ENCODE peak calls at places on chromosomes 2 and 18, in nine cellular contexts. J, G, X, O, E, U, V, T and H are unnamed samples.

GRCh38 chr2:202373490-202373889 is 2.6 kb upstream of the BMPR2 start:
- DNase-seq in J (peak; percentile 63), G (no peak), X (no peak), O (no peak), E (peak; percentile 54), U (no peak), V (no peak), T (peak; percentile 7), H (peak; percentile 65)

GRCh38 chr18:3265564-3266033 is 3.7 kb downstream of the MYL12B start:
- DNase-seq in J (peak; percentile 67), G (no peak), X (no peak), O (no peak), E (peak; percentile 53), U (no peak), V (no peak), T (peak; percentile 45), H (no peak)

GRCh38 chr18:59220164-59220783 is 316 bp downstream of the GRP start:
- DNase-seq in J (no peak), G (no peak), X (no peak), O (peak; percentile 3), E (no peak), U (no peak), V (no peak), T (no peak), H (no peak)

GRCh38 chr18:41761329-41762028 is 193.6 kb upstream of the PIK3C3 start:
- DNase-seq in J (peak; percentile 90), G (no peak), X (no peak), O (peak; percentile 80), E (peak; percentile 90), U (no peak), V (no peak), T (peak; percentile 80), H (no peak)

GRCh38 chr2:32495139-32495538 is 132.7 kb upstream of the TTC27 start:
- DNase-seq in J (peak; percentile 71), G (no peak), X (no peak), O (peak; percentile 36), E (no peak), U (no peak), V (no peak), T (peak; percentile 67), H (no peak)

GRCh38 chr2:38496927-38497669 is 105.6 kb downstream of the HNRNPLL start:
- DNase-seq in J (no peak), G (no peak), X (peak; percentile 96), O (no peak), E (no peak), U (no peak), V (no peak), T (no peak), H (no peak)

GRCh38 chr2:76985387-76986136 is 536.6 kb downstream of the LRRTM4 start:
- DNase-seq in J (no peak), G (no peak), X (no peak), O (no peak), E (no peak), U (no peak), V (no peak), T (no peak), H (no peak)

GRCh38 chr18:28113271-28114023 is 63.5 kb downstream of the CDH2 start:
- DNase-seq in J (no peak), G (no peak), X (no peak), O (peak; percentile 15), E (no peak), U (no peak), V (no peak), T (peak; percentile 29), H (no peak)

GRCh38 chr2:17107875-17108274 is 410.4 kb downstream of the RAD51AP2 start:
- DNase-seq in J (no peak), G (no peak), X (no peak), O (no peak), E (no peak), U (no peak), V (no peak), T (no peak), H (no peak)

GRCh38 chr2:179239194-179239593 is 25.4 kb downstream of the SESTD1 start:
- DNase-seq in J (peak; percentile 54), G (no peak), X (no peak), O (peak; percentile 79), E (no peak), U (no peak), V (no peak), T (peak; percentile 48), H (no peak)

GRCh38 chr2:23493849-23494248 is 108.9 kb downstream of the KLHL29 start:
- DNase-seq in J (no peak), G (no peak), X (no peak), O (no peak), E (no peak), U (no peak), V (no peak), T (no peak), H (no peak)

GRCh38 chr2:164570475-164570874 is 50.8 kb downstream of the GRB14 start:
- DNase-seq in J (no peak), G (no peak), X (no peak), O (no peak), E (no peak), U (no peak), V (no peak), T (no peak), H (no peak)

GRCh38 chr18:36389811-36390581 is 92.5 kb downstream of the FHOD3 start:
- DNase-seq in J (no peak), G (no peak), X (peak; percentile 68), O (no peak), E (no peak), U (no peak), V (no peak), T (no peak), H (no peak)

GRCh38 chr2:133532919-133533318 is 35.3 kb downstream of the NCKAP5 start:
- DNase-seq in J (peak; percentile 75), G (no peak), X (no peak), O (peak; percentile 55), E (peak; percentile 6), U (no peak), V (no peak), T (no peak), H (no peak)

GRCh38 chr2:189265696-189266320 is 86.2 kb upstream of the COL5A2 start:
- DNase-seq in J (peak; percentile 48), G (no peak), X (no peak), O (no peak), E (no peak), U (no peak), V (no peak), T (no peak), H (no peak)

GRCh38 chr2:160157861-160158813 is 41.9 kb downstream of the ITGB6 start:
- DNase-seq in J (peak; percentile 72), G (no peak), X (no peak), O (peak; percentile 32), E (peak; percentile 85), U (no peak), V (no peak), T (peak; percentile 64), H (no peak)

GRCh38 chr18:54388203-54389142 is 30.8 kb downstream of the C18orf54 start:
- DNase-seq in J (peak; percentile 88), G (no peak), X (no peak), O (peak; percentile 90), E (peak; percentile 84), U (no peak), V (peak; percentile 77), T (peak; percentile 91), H (no peak)

GRCh38 chr2:150133623-150134022 is 353.8 kb downstream of the RND3 start:
- DNase-seq in J (peak; percentile 97), G (no peak), X (no peak), O (peak; percentile 91), E (peak; percentile 93), U (no peak), V (peak; percentile 83), T (peak; percentile 91), H (no peak)

GRCh38 chr2:216603010-216603883 is 30.0 kb upstream of the IGFBP2 start:
- DNase-seq in J (no peak), G (no peak), X (no peak), O (no peak), E (no peak), U (no peak), V (no peak), T (peak; percentile 10), H (no peak)

DNA sequence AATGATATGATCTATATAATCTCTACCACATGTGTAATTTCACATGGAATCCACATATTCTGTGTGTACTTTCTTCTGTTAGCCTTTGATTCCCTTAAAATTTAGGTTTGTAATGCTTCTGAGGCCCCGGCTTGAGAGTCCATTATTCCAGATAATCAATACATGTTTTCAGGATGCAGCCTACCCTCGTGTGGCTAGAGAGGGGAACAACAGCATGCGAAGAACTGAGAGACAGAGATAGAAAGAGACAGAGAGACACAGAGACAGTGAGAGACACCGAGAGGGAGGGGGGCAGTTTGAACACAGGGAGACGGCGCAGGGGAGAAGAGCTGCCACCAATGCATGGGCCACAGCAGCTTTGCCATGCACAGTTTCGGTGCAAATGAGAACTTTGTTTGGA is 185.4 kb downstream of the SNTG2 start:
- DNase-seq in J (no peak), G (no peak), X (no peak), O (no peak), E (no peak), U (no peak), V (no peak), T (peak; percentile 50), H (no peak)
- TF ChIP-seq CTCF in J (no peak), G (peak; percentile 61), X (no peak), O (peak; percentile 40), E (no peak), U (no peak), V (no peak), T (peak; percentile 75), H (peak; percentile 46)

GRCh38 chr2:28392297-28393114 is at the start of gene FOSL2:
- DNase-seq in J (peak; percentile 100), G (peak; percentile 69), X (peak; percentile 98), O (peak; percentile 100), E (peak; percentile 100), U (peak; percentile 97), V (peak; percentile 98), T (peak; percentile 100), H (peak; percentile 98)
- TF ChIP-seq CTCF in J (no peak), G (peak; percentile 33), X (peak; percentile 1), O (no peak), E (no peak), U (no peak), V (no peak), T (no peak), H (peak; percentile 6)

DNA sequence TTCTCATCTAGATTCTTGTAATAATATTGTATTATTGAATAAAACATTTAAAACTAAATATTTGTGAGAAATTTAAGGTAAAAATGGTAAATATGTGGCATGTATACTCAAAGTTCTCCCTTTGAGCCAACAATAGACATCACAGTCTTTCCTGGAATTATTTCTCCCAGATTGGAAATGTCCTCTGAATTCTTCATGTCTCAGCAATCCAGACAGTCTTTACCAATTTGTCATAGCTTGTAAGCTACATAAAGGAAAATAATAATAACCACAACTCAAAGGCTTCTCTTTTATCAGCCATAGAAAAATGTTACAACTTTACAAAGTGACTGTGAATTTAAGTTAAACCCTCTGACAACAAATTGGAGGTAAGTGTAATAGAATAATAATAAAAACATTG is 784.9 kb downstream of the EPHA4 start:
- DNase-seq in J (peak; percentile 61), G (no peak), X (no peak), O (no peak), E (peak; percentile 6), U (no peak), V (no peak), T (no peak), H (no peak)
- TF ChIP-seq CTCF in J (no peak), G (no peak), X (no peak), O (no peak), E (no peak), U (no peak), V (no peak), T (no peak), H (no peak)

DNA sequence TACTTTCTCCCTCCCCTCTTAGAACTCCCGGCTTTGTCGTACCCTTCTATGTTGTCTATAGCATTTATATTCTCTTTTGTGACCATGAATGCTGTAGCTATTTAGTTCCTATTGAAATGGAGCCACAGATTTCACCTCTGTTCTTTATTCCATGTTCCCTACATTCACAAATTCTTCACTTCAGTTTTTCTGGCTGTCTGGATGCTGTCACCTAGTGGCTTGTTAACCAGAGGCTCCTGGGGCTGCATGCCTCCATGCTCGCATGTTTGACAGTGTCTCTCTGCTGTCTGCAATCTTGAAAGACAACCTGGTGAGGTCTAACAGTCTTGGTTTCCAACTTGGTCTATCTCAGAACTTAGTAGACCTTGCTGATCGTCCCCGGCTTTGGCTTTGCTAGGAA is 48.2 kb downstream of the CFAP221 start:
- DNase-seq in J (no peak), G (no peak), X (no peak), O (no peak), E (no peak), U (no peak), V (no peak), T (no peak), H (no peak)
- TF ChIP-seq CTCF in J (no peak), G (no peak), X (no peak), O (no peak), E (no peak), U (no peak), V (no peak), T (no peak), H (no peak)